ENCODE peak calls at places on chromosomes 6 and 20, in seven cellular contexts. H is HepG2; D is CD8-positive, alpha-beta T cell; K is neural progenitor cell; O is A549; F is brain microvascular endothelial cell; Y is upper lobe of right lung. G is an unnamed sample.

GRCh38 chr20:36506253-36506652 is 35.1 kb upstream of the MYL9 start:
- DNase-seq in H (peak), D (no peak), K (no peak), O (peak), F (no peak), Y (no peak), G (no peak)

GRCh38 chr6:132058975-132059374 is 107.8 kb upstream of the CCN2 start:
- DNase-seq in H (no peak), D (no peak), K (no peak), O (no peak), F (no peak), Y (no peak), G (no peak)

GRCh38 chr20:22684072-22684762 is 99.8 kb upstream of the FOXA2 start:
- DNase-seq in H (peak), D (no peak), K (peak), O (peak), F (peak), Y (no peak), G (peak)

GRCh38 chr6:117624869-117625481 is 22.7 kb upstream of the GOPC start:
- DNase-seq in H (no peak), D (no peak), K (peak), O (no peak), F (no peak), Y (no peak), G (no peak)

GRCh38 chr20:44326391-44327159 is 10.3 kb upstream of the R3HDML start:
- DNase-seq in H (no peak), D (no peak), K (peak), O (no peak), F (no peak), Y (peak), G (no peak)

GRCh38 chr6:166583230-166583629 is 3.2 kb downstream of the RAMACL start:
- DNase-seq in H (no peak), D (no peak), K (no peak), O (no peak), F (no peak), Y (no peak), G (no peak)

GRCh38 chr6:167127785-167128531 is 5.1 kb downstream of the CCR6 start:
- DNase-seq in H (no peak), D (no peak), K (no peak), O (no peak), F (no peak), Y (no peak), G (no peak)

GRCh38 chr6:19465760-19466159 is 371.4 kb upstream of the ID4 start:
- DNase-seq in H (no peak), D (no peak), K (no peak), O (peak), F (peak), Y (no peak), G (no peak)

GRCh38 chr6:157269261-157269794 is 54.0 kb downstream of the TMEM242 start:
- DNase-seq in H (no peak), D (no peak), K (no peak), O (no peak), F (peak), Y (no peak), G (no peak)

GRCh38 chr20:37669062-37669772 is 24.6 kb upstream of the CTNNBL1 start:
- DNase-seq in H (no peak), D (no peak), K (peak), O (no peak), F (no peak), Y (no peak), G (no peak)

GRCh38 chr6:24909281-24910216 is 26.2 kb downstream of the RIPOR2 start:
- DNase-seq in H (no peak), D (no peak), K (no peak), O (no peak), F (no peak), Y (no peak), G (no peak)

GRCh38 chr20:63962426-63963347 is 6.5 kb upstream of the UCKL1 start:
- DNase-seq in H (no peak), D (no peak), K (no peak), O (no peak), F (no peak), Y (no peak), G (no peak)

GRCh38 chr20:2752631-2753455 is 47.6 kb downstream of the CPXM1 start:
- DNase-seq in H (peak), D (peak), K (peak), O (peak), F (no peak), Y (no peak), G (no peak)

GRCh38 chr6:84166395-84166794 is 61.0 kb downstream of the CEP162 start:
- DNase-seq in H (no peak), D (no peak), K (no peak), O (no peak), F (no peak), Y (no peak), G (no peak)

GRCh38 chr20:18031050-18031449 is 26.7 kb downstream of the OVOL2 start:
- DNase-seq in H (peak), D (no peak), K (no peak), O (no peak), F (no peak), Y (no peak), G (peak)

GRCh38 chr20:57405236-57406016 is 14.2 kb downstream of the RBM38 start:
- DNase-seq in H (no peak), D (no peak), K (no peak), O (no peak), F (no peak), Y (no peak), G (no peak)

GRCh38 chr6:154210678-154211077 is 145.9 kb downstream of the IPCEF1 start:
- DNase-seq in H (no peak), D (no peak), K (no peak), O (no peak), F (no peak), Y (no peak), G (no peak)

GRCh38 chr20:43537921-43538854 is 20.6 kb upstream of the SGK2 start:
- DNase-seq in H (peak), D (peak), K (peak), O (peak), F (peak), Y (peak), G (peak)

GRCh38 chr6:35392111-35392702 is 49.8 kb downstream of the PPARD start:
- DNase-seq in H (peak), D (no peak), K (no peak), O (no peak), F (no peak), Y (peak), G (no peak)

GRCh38 chr6:21200056-21200870 is 393.3 kb upstream of the SOX4 start:
- DNase-seq in H (peak), D (no peak), K (no peak), O (no peak), F (no peak), Y (no peak), G (no peak)

GRCh38 chr6:148157841-148158240 is 184.8 kb upstream of the SASH1 start:
- DNase-seq in H (no peak), D (no peak), K (no peak), O (no peak), F (no peak), Y (no peak), G (no peak)

GRCh38 chr6:51013376-51013775 is 194.7 kb downstream of the TFAP2B start:
- DNase-seq in H (no peak), D (no peak), K (no peak), O (no peak), F (no peak), Y (no peak), G (no peak)

GRCh38 chr6:21245488-21245887 is 348.1 kb upstream of the SOX4 start:
- DNase-seq in H (no peak), D (no peak), K (no peak), O (no peak), F (no peak), Y (no peak), G (no peak)

GRCh38 chr20:58256842-58257241 is 28.4 kb upstream of the ANKRD60 start:
- DNase-seq in H (no peak), D (no peak), K (no peak), O (no peak), F (no peak), Y (no peak), G (no peak)

GRCh38 chr6:149451361-149452061 is 33.3 kb downstream of the ZC3H12D start:
- DNase-seq in H (no peak), D (no peak), K (peak), O (no peak), F (no peak), Y (peak), G (no peak)

GRCh38 chr20:25460591-25461280 is 53.3 kb downstream of the GINS1 start:
- DNase-seq in H (no peak), D (no peak), K (no peak), O (no peak), F (no peak), Y (no peak), G (no peak)

GRCh38 chr20:24487648-24488047 is 18.2 kb downstream of the SYNDIG1 start:
- DNase-seq in H (no peak), D (no peak), K (no peak), O (no peak), F (no peak), Y (no peak), G (no peak)

DNA sequence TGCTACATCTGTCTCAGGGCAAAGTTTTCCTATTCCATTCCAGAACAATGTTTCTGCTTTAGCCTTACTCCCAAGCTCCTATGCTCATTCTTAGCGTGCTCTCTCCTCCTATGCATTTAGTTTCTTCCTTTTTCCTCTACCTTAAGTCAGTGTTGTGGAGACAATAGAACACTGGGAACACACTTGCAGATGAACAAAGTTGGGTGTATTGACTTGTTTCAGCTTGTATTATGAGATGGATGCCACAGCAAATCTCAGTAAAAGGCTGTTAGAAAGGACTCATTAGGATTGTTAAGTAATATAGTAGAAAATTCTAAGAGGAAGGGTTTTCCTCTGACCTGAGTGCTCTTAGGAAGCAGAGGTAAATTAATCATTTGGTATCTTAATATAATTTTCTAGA is 48.4 kb downstream of the BMP5 start:
- DNase-seq in H (no peak), D (no peak), K (peak), O (no peak), F (no peak), Y (no peak), G (no peak)
- H3K27ac ChIP-seq in H (no peak), D (no peak), K (peak), O (no peak), F (no peak), Y (no peak), G (no peak)

DNA sequence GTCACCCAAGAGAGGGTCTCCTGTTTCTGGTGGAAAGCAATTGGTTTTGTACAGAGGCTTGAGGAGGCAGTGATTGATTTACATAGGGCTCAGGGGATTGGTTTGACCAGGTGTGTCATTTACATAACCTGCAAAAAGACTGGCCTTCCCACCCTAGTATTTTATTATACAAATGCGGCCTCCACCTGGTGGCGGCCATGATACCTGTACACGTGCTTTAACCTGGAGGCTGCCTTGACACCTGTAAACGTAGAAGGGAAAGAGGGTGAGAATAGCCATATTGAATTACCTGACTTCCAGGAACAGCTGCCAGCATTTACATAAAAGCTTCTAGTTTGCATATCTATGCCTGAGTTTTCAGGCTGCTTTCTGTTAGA is 48.7 kb downstream of the HLA-DPB1 start:
- DNase-seq in H (no peak), D (no peak), K (no peak), O (no peak), F (no peak), Y (no peak), G (no peak)
- H3K4me3 ChIP-seq in H (no peak), D (no peak), K (no peak), O (no peak), F (no peak), Y (no peak), G (no peak)

DNA sequence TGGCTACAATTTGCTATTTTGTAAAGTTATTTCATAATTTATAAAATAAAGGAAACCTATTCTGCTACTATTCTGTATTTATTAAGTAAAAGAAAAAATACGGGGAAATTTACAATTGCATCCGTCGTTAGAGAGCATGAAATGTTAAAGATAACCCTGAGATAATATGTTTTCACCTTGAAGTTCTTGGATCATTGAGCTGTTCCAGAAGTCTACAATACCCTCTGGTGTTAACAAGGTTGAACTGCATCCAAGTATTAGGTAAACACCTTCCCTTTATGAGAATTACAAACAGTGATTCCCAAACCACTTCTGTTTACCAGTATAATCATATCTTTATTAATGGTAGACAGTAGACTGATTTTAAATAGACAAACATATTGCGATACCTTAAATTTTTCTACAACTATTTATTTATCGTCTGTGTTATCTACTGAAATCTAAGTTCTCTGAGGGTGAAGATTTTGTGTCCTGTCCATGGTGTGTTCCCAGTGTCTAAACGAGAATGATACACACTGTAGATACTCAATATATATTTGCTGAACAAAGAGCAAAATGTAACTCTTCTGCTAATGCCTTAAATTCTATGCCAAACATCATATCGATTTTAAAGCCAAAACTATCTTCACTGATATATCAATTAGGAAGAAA is 28.2 kb downstream of the TBC1D32 start:
- DNase-seq in H (peak), D (no peak), K (peak), O (peak), F (no peak), Y (no peak), G (no peak)
- TF ChIP-seq CTCF in H (peak), D (peak), K (peak), O (peak), F (peak), Y (peak), G (peak)

DNA sequence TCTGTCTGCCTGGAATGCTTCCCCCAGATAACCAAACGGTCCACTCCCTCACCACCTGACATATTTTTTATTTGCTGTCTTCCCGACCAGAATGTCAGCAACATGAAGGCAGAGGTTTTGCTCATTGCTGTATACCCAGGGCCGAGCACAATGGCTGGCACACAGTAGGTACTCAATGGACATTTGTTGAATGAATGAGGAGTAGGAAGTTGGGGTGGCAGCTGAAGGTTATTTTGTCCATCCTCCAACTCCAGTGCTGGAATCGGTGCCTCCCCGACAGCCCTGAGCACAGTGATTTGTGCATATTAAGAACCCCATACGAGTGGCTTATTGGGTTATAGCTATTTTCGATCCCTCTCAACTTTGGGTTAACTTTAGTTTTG is 10.3 kb downstream of the DUSP15 start:
- DNase-seq in H (no peak), D (no peak), K (no peak), O (no peak), F (no peak), Y (no peak), G (no peak)
- H3K27ac ChIP-seq in H (no peak), D (no peak), K (no peak), O (no peak), F (no peak), Y (no peak), G (no peak)

GRCh38 chr6:27088068-27088467 is 159.4 kb upstream of the PRSS16 start:
- DNase-seq in H (no peak), D (no peak), K (no peak), O (no peak), F (no peak), Y (no peak), G (no peak)

GRCh38 chr6:27096834-27097511 is 150.5 kb upstream of the PRSS16 start:
- DNase-seq in H (no peak), D (no peak), K (peak), O (peak), F (peak), Y (peak), G (no peak)

GRCh38 chr6:27092316-27092692 is 155.2 kb upstream of the PRSS16 start:
- DNase-seq in H (no peak), D (no peak), K (no peak), O (no peak), F (no peak), Y (no peak), G (no peak)

GRCh38 chr6:27095914-27096313 is 151.6 kb upstream of the PRSS16 start:
- DNase-seq in H (no peak), D (no peak), K (no peak), O (no peak), F (no peak), Y (no peak), G (no peak)

DNA sequence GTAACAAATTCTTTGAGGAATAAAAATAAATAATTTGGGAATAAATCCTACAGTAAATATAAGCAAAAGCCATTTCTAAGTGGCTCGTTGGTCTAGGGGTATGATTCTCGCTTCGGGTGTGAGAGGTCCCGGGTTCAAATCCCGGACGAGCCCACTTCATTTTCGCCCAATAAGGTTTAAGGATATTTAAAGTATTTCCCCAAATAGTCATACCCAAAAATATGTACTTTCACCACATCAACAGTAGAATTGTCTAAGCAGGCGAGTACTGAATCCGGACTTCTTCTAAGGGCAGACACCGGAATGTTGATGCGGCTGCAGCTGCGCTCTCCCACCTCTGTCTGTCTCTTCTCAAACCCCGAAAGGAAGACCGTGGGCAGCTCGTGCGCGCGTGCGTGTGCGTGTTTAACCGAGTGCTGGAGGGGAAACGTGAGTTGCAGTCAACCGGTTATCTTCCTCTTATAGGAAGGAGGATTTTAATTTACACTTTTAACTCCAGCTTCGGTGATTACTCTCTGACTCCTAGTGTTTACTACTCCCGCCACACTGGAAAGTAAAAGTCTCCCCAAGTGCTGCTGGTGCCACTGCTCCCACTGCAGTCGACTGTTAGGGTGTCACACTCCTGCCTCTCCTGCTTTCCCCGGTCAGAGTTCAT is 155.7 kb upstream of the PRSS16 start:
- DNase-seq in H (peak), D (no peak), K (peak), O (peak), F (peak), Y (no peak), G (no peak)
- H3K4me3 ChIP-seq in H (peak), D (no peak), K (peak), O (peak), F (peak), Y (no peak), G (no peak)

GRCh38 chr6:7290079-7290478 is 22.9 kb downstream of the SSR1 start:
- DNase-seq in H (no peak), D (no peak), K (no peak), O (no peak), F (no peak), Y (no peak), G (no peak)
- TF ChIP-seq CTCF in H (no peak), D (no peak), K (no peak), O (no peak), F (no peak), Y (no peak), G (no peak)

GRCh38 chr20:12217382-12217781 is 299.7 kb downstream of the BTBD3 start:
- DNase-seq in H (no peak), D (no peak), K (no peak), O (no peak), F (no peak), Y (no peak), G (no peak)
- H3K27ac ChIP-seq in H (no peak), D (no peak), K (no peak), O (no peak), F (no peak), Y (no peak), G (no peak)

GRCh38 chr6:27287751-27288135 is 24.3 kb downstream of the POM121L2 start:
- DNase-seq in H (no peak), D (no peak), K (no peak), O (no peak), F (no peak), Y (no peak), G (no peak)

GRCh38 chr6:27290065-27290849 is 21.8 kb downstream of the POM121L2 start:
- DNase-seq in H (peak), D (no peak), K (peak), O (peak), F (peak), Y (no peak), G (no peak)

GRCh38 chr6:27288136-27289044 is 23.7 kb downstream of the POM121L2 start:
- DNase-seq in H (no peak), D (no peak), K (peak), O (peak), F (no peak), Y (no peak), G (no peak)

GRCh38 chr6:27293436-27294152 is 18.5 kb downstream of the POM121L2 start:
- DNase-seq in H (peak), D (no peak), K (peak), O (peak), F (peak), Y (no peak), G (no peak)

GRCh38 chr6:27290850-27291208 is 21.2 kb downstream of the POM121L2 start:
- DNase-seq in H (no peak), D (no peak), K (peak), O (no peak), F (no peak), Y (no peak), G (no peak)
- H3K4me3 ChIP-seq in H (peak), D (no peak), K (peak), O (peak), F (peak), Y (no peak), G (no peak)